ENCODE peak calls at places on chromosome 17, in ten cellular contexts. I is NCI-H1436; Q is activated CD8-positive, alpha-beta memory T cell treated with anti-CD3 and anti-CD28 coated beads for 1 hour; O is T-cell; N is stimulated activated CD4-positive, alpha-beta T cell treated with anti-CD3 and anti-CD28 coated beads, Interleukin-15, amount 100 ng/mL, for 48 hours; G is astrocyte of the cerebellum; E is NCI-H226; K is foreskin fibroblast; F is RWPE1; M is HCT116. Y is an unnamed sample.

GRCh38 chr17:12632785-12633184 is 32.9 kb upstream of the MYOCD start:
- DNase-seq in I (no peak), M (no peak), Q (no peak), G (no peak), O (no peak), K (no peak), F (no peak), N (no peak), E (no peak), Y (no peak)

GRCh38 chr17:81153340-81153803 is 11.9 kb upstream of the PVALEF start:
- DNase-seq in G (no peak), K (peak), E (no peak), I (no peak), F (no peak), M (no peak), O (no peak), Q (no peak), N (no peak), Y (no peak)

GRCh38 chr17:74002241-74002640 is 201.2 kb upstream of the RPL38 start:
- DNase-seq in Q (no peak), E (no peak), F (no peak), I (no peak), N (no peak), K (no peak), M (no peak), G (no peak), O (no peak), Y (no peak)

GRCh38 chr17:66260688-66261087 is 31.5 kb upstream of the APOH start:
- DNase-seq in F (no peak), E (no peak), O (no peak), N (no peak), G (no peak), M (no peak), Q (no peak), K (no peak), I (no peak), Y (no peak)

GRCh38 chr17:40345161-40346034 is 19.1 kb downstream of the GJD3 start:
- DNase-seq in N (no peak), K (peak), O (no peak), G (no peak), I (peak), E (peak), Q (no peak), M (no peak), F (peak), Y (no peak)

GRCh38 chr17:50328360-50328759 is 17.6 kb upstream of the XYLT2 start:
- DNase-seq in E (no peak), F (no peak), Q (no peak), I (no peak), O (no peak), G (no peak), N (no peak), M (no peak), K (peak), Y (no peak)

GRCh38 chr17:68161644-68162428 is 86.0 kb upstream of the AMZ2 start:
- DNase-seq in Q (no peak), N (no peak), K (no peak), G (no peak), M (no peak), E (no peak), I (no peak), O (no peak), F (no peak), Y (no peak)

GRCh38 chr17:78922876-78923498 is 2.2 kb downstream of the TIMP2 start:
- DNase-seq in N (no peak), F (no peak), I (no peak), M (no peak), E (no peak), Q (no peak), K (no peak), O (no peak), G (no peak), Y (no peak)

GRCh38 chr17:34314279-34314678 is 5.0 kb upstream of the CCL8 start:
- DNase-seq in N (no peak), G (no peak), E (no peak), M (no peak), F (no peak), O (no peak), K (peak), Q (no peak), I (no peak), Y (no peak)

GRCh38 chr17:75096082-75096625 is 8.4 kb downstream of the SLC16A5 start:
- DNase-seq in N (no peak), I (no peak), K (peak), M (peak), E (peak), G (no peak), F (peak), O (no peak), Q (no peak), Y (no peak)

Y was measured in coronary artery.